ENCODE peak calls at places on chromosomes 13 and 19, in nine cellular contexts. One of them, this sample, is unnamed.

GRCh38 chr19:24062222-24062621 is 24.8 kb upstream of the ZNF254 start:
- DNase-seq in AG04449: no peak
- DNase-seq in Caco-2: no peak
- DNase-seq in breast epithelium: no peak
- DNase-seq in upper lobe of right lung: no peak
- DNase-seq in psoas muscle: no peak
- DNase-seq in cardiac fibroblast: no peak
- DNase-seq in astrocyte of the spinal cord: no peak
- DNase-seq in transverse colon: no peak
- DNase-seq in this sample: no peak

GRCh38 chr13:97715763-97716162 is 237.7 kb upstream of the IPO5 start:
- DNase-seq in AG04449: no peak
- DNase-seq in Caco-2: no peak
- DNase-seq in breast epithelium: no peak
- DNase-seq in upper lobe of right lung: no peak
- DNase-seq in psoas muscle: no peak
- DNase-seq in cardiac fibroblast: peak; percentile 2
- DNase-seq in astrocyte of the spinal cord: no peak
- DNase-seq in transverse colon: no peak
- DNase-seq in this sample: peak; percentile 26

GRCh38 chr19:19217110-19217509 is 5.4 kb downstream of the NCAN start:
- DNase-seq in AG04449: no peak
- DNase-seq in Caco-2: no peak
- DNase-seq in breast epithelium: no peak
- DNase-seq in upper lobe of right lung: no peak
- DNase-seq in psoas muscle: no peak
- DNase-seq in cardiac fibroblast: peak; percentile 49
- DNase-seq in astrocyte of the spinal cord: peak; percentile 14
- DNase-seq in transverse colon: no peak
- DNase-seq in this sample: peak; percentile 57

GRCh38 chr13:46124967-46125933 is 20.4 kb upstream of the CPB2 start:
- DNase-seq in AG04449: no peak
- DNase-seq in Caco-2: no peak
- DNase-seq in breast epithelium: no peak
- DNase-seq in upper lobe of right lung: no peak
- DNase-seq in psoas muscle: no peak
- DNase-seq in cardiac fibroblast: peak; percentile 13
- DNase-seq in astrocyte of the spinal cord: no peak
- DNase-seq in transverse colon: no peak
- DNase-seq in this sample: no peak

GRCh38 chr19:30830875-30831274 is 458.7 kb downstream of the ZNF536 start:
- DNase-seq in AG04449: no peak
- DNase-seq in Caco-2: no peak
- DNase-seq in breast epithelium: no peak
- DNase-seq in upper lobe of right lung: no peak
- DNase-seq in psoas muscle: no peak
- DNase-seq in cardiac fibroblast: no peak
- DNase-seq in astrocyte of the spinal cord: no peak
- DNase-seq in transverse colon: no peak
- DNase-seq in this sample: no peak

GRCh38 chr13:51380269-51380668 is 40.8 kb downstream of the SERPINE3 start:
- DNase-seq in AG04449: no peak
- DNase-seq in Caco-2: no peak
- DNase-seq in breast epithelium: no peak
- DNase-seq in upper lobe of right lung: no peak
- DNase-seq in psoas muscle: no peak
- DNase-seq in cardiac fibroblast: peak; percentile 59
- DNase-seq in astrocyte of the spinal cord: peak; percentile 47
- DNase-seq in transverse colon: no peak
- DNase-seq in this sample: peak; percentile 75

GRCh38 chr19:58372311-58373133 is 8.3 kb downstream of the ZNF837 start:
- DNase-seq in AG04449: no peak
- DNase-seq in Caco-2: peak; percentile 26
- DNase-seq in breast epithelium: no peak
- DNase-seq in upper lobe of right lung: no peak
- DNase-seq in psoas muscle: no peak
- DNase-seq in cardiac fibroblast: no peak
- DNase-seq in astrocyte of the spinal cord: no peak
- DNase-seq in transverse colon: no peak
- DNase-seq in this sample: no peak

GRCh38 chr19:1754651-1755466 is 1.6 kb downstream of the ONECUT3 start:
- DNase-seq in AG04449: no peak
- DNase-seq in Caco-2: no peak
- DNase-seq in breast epithelium: no peak
- DNase-seq in upper lobe of right lung: no peak
- DNase-seq in psoas muscle: no peak
- DNase-seq in cardiac fibroblast: peak; percentile 28
- DNase-seq in astrocyte of the spinal cord: no peak
- DNase-seq in transverse colon: no peak
- DNase-seq in this sample: no peak

GRCh38 chr13:46341112-46341711 is 45.8 kb downstream of the RUBCNL start:
- DNase-seq in AG04449: no peak
- DNase-seq in Caco-2: no peak
- DNase-seq in breast epithelium: no peak
- DNase-seq in upper lobe of right lung: no peak
- DNase-seq in psoas muscle: no peak
- DNase-seq in cardiac fibroblast: peak; percentile 92
- DNase-seq in astrocyte of the spinal cord: peak; percentile 90
- DNase-seq in transverse colon: no peak
- DNase-seq in this sample: peak; percentile 78

GRCh38 chr13:109644069-109644750 is 142.2 kb downstream of the IRS2 start:
- DNase-seq in AG04449: no peak
- DNase-seq in Caco-2: no peak
- DNase-seq in breast epithelium: no peak
- DNase-seq in upper lobe of right lung: no peak
- DNase-seq in psoas muscle: no peak
- DNase-seq in cardiac fibroblast: no peak
- DNase-seq in astrocyte of the spinal cord: no peak
- DNase-seq in transverse colon: no peak
- DNase-seq in this sample: no peak

GRCh38 chr13:113591750-113592149 is 7.2 kb downstream of the TFDP1 start:
- DNase-seq in AG04449: no peak
- DNase-seq in Caco-2: peak; percentile 17
- DNase-seq in breast epithelium: peak; percentile 12
- DNase-seq in upper lobe of right lung: peak; percentile 44
- DNase-seq in psoas muscle: no peak
- DNase-seq in cardiac fibroblast: no peak
- DNase-seq in astrocyte of the spinal cord: no peak
- DNase-seq in transverse colon: peak; percentile 1
- DNase-seq in this sample: no peak

GRCh38 chr19:41323430-41324125 is 13.6 kb downstream of the CCDC97 start:
- DNase-seq in AG04449: peak; percentile 86
- DNase-seq in Caco-2: no peak
- DNase-seq in breast epithelium: no peak
- DNase-seq in upper lobe of right lung: no peak
- DNase-seq in psoas muscle: peak; percentile 81
- DNase-seq in cardiac fibroblast: peak; percentile 95
- DNase-seq in astrocyte of the spinal cord: peak; percentile 99
- DNase-seq in transverse colon: peak; percentile 51
- DNase-seq in this sample: peak; percentile 98

GRCh38 chr13:113906566-113906965 is 42.7 kb upstream of the GAS6 start:
- DNase-seq in AG04449: no peak
- DNase-seq in Caco-2: no peak
- DNase-seq in breast epithelium: peak; percentile 41
- DNase-seq in upper lobe of right lung: no peak
- DNase-seq in psoas muscle: no peak
- DNase-seq in cardiac fibroblast: no peak
- DNase-seq in astrocyte of the spinal cord: no peak
- DNase-seq in transverse colon: no peak
- DNase-seq in this sample: no peak

GRCh38 chr13:36879218-36879938 is 40.7 kb downstream of the SMAD9 start:
- DNase-seq in AG04449: no peak
- DNase-seq in Caco-2: no peak
- DNase-seq in breast epithelium: no peak
- DNase-seq in upper lobe of right lung: peak; percentile 67
- DNase-seq in psoas muscle: no peak
- DNase-seq in cardiac fibroblast: no peak
- DNase-seq in astrocyte of the spinal cord: no peak
- DNase-seq in transverse colon: no peak
- DNase-seq in this sample: no peak

GRCh38 chr19:36771275-36772231 is 1.1 kb downstream of the ZNF850 start:
- DNase-seq in AG04449: peak; percentile 42
- DNase-seq in Caco-2: peak; percentile 79
- DNase-seq in breast epithelium: peak; percentile 73
- DNase-seq in upper lobe of right lung: no peak
- DNase-seq in psoas muscle: peak; percentile 54
- DNase-seq in cardiac fibroblast: peak; percentile 92
- DNase-seq in astrocyte of the spinal cord: peak; percentile 89
- DNase-seq in transverse colon: peak; percentile 36
- DNase-seq in this sample: peak; percentile 96

GRCh38 chr13:100625447-100625846 is 36.9 kb upstream of the GGACT start:
- DNase-seq in AG04449: no peak
- DNase-seq in Caco-2: no peak
- DNase-seq in breast epithelium: no peak
- DNase-seq in upper lobe of right lung: no peak
- DNase-seq in psoas muscle: no peak
- DNase-seq in cardiac fibroblast: no peak
- DNase-seq in astrocyte of the spinal cord: no peak
- DNase-seq in transverse colon: no peak
- DNase-seq in this sample: no peak

GRCh38 chr13:69324109-69324886 is 783.3 kb upstream of the ATXN8OS start:
- DNase-seq in AG04449: no peak
- DNase-seq in Caco-2: no peak
- DNase-seq in breast epithelium: no peak
- DNase-seq in upper lobe of right lung: no peak
- DNase-seq in psoas muscle: no peak
- DNase-seq in cardiac fibroblast: peak; percentile 1
- DNase-seq in astrocyte of the spinal cord: peak; percentile 35
- DNase-seq in transverse colon: no peak
- DNase-seq in this sample: peak; percentile 28

GRCh38 chr19:47447470-47448359 is 24.0 kb downstream of the SLC8A2 start:
- DNase-seq in AG04449: no peak
- DNase-seq in Caco-2: peak; percentile 64
- DNase-seq in breast epithelium: no peak
- DNase-seq in upper lobe of right lung: peak; percentile 79
- DNase-seq in psoas muscle: peak; percentile 37
- DNase-seq in cardiac fibroblast: peak; percentile 47
- DNase-seq in astrocyte of the spinal cord: peak; percentile 15
- DNase-seq in transverse colon: peak; percentile 41
- DNase-seq in this sample: no peak
- H3K4me3 ChIP-seq in AG04449: peak overlapping the region; percentile 20
- H3K4me3 ChIP-seq in Caco-2: no peak overlapping the region
- H3K4me3 ChIP-seq in breast epithelium: peak overlapping the region; percentile 64
- H3K4me3 ChIP-seq in upper lobe of right lung: no peak overlapping the region
- H3K4me3 ChIP-seq in psoas muscle: peak overlapping the region; percentile 15
- H3K4me3 ChIP-seq in cardiac fibroblast: no peak overlapping the region
- H3K4me3 ChIP-seq in astrocyte of the spinal cord: no peak overlapping the region
- H3K4me3 ChIP-seq in transverse colon: no peak overlapping the region
- H3K4me3 ChIP-seq in this sample: no peak overlapping the region

DNA sequence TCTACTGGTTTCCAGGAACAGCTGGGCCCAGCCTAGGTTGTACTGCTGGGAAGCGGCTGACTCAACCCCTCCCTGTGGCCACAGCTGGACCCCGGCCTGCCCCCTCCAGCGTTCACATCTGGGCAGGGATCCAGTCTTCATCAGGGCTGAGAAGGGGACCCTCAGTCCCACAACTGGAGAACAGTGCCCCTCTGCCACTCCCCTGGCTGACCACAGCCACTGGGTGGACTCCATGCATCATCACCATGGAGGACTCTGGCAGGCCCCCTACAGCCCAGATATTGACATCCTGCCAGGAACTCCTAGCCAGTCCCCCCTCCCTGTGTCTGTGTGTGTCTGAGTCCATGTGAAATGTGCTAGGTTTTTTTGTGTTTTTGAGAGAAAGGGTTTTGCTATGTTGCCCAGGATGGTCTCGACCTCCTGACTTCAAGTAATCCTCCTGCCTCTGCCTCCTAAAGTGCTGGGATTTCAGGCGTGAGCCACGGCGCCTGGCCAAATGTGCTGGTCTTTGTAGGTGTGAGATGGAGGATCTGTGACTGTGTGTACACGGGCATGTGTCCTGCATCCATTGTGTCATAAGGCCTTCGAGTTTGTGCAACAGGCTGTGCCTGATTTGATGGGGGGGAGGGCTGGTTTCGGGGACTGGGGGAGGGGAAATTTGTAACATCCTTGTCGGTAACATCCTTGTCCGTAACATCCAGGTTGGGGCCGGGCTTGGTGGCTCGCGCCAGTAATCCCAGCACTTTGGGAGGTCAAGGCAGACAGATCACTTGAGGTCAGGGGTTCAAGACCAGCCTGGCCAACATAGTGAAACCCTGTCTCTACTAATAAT is 4.0 kb upstream of the HOOK2 start:
- DNase-seq in AG04449: no peak
- DNase-seq in Caco-2: no peak
- DNase-seq in breast epithelium: no peak
- DNase-seq in upper lobe of right lung: no peak
- DNase-seq in psoas muscle: peak; percentile 75
- DNase-seq in cardiac fibroblast: peak; percentile 90
- DNase-seq in astrocyte of the spinal cord: peak; percentile 95
- DNase-seq in transverse colon: peak; percentile 46
- DNase-seq in this sample: peak; percentile 97
- TF ChIP-seq CTCF in AG04449: peak; percentile 8
- TF ChIP-seq CTCF in Caco-2: no peak
- TF ChIP-seq CTCF in breast epithelium: no peak
- TF ChIP-seq CTCF in upper lobe of right lung: no peak
- TF ChIP-seq CTCF in psoas muscle: no peak
- TF ChIP-seq CTCF in cardiac fibroblast: peak; percentile 0
- TF ChIP-seq CTCF in astrocyte of the spinal cord: no peak
- TF ChIP-seq CTCF in transverse colon: no peak
- TF ChIP-seq CTCF in this sample: peak; percentile 11

DNA sequence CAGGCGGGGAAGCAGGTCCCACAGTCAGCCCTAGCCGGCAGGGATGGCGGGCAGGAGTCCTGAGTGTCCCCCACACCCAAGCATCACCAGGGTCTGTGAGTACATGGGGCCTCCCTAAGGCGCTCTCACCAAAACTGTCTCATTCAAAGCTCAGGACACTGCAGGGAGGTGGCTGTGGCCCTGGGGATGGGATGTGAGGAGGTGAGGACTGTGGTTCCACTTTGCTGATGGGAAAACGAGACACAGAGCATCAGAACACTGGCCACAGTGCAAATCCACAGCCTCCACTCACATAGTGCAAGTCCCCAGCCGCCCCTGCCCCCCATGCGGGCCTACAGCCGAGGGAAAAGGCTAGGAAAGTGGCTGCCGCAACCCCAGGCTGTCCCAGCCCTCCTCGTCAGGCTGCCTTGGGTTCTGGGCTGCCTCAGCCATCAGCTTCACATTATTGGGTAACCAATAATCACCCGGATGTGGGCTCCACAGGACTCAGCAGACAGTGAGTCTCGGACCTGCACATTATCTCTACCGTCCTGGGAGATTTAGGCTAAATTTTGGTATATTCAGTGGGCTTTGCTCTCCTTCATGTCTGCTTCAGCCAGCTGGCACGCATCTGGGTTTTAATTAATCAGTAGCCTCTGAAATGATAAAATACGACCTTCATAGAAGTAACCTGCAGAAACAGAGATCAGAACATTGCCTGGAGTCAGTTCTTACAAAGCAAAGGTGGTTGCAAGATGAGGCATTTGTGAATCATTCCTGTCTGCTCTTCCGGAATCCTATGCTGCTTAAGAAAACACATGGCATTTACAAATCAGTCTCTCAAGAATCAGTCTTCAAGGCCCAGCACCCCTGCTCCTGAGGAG is 77.0 kb downstream of the SOX1 start:
- DNase-seq in AG04449: no peak
- DNase-seq in Caco-2: no peak
- DNase-seq in breast epithelium: peak; percentile 41
- DNase-seq in upper lobe of right lung: peak; percentile 56
- DNase-seq in psoas muscle: no peak
- DNase-seq in cardiac fibroblast: no peak
- DNase-seq in astrocyte of the spinal cord: no peak
- DNase-seq in transverse colon: no peak
- DNase-seq in this sample: no peak
- H3K4me3 ChIP-seq in AG04449: no peak overlapping the region
- H3K4me3 ChIP-seq in Caco-2: no peak overlapping the region
- H3K4me3 ChIP-seq in breast epithelium: no peak overlapping the region
- H3K4me3 ChIP-seq in upper lobe of right lung: no peak overlapping the region
- H3K4me3 ChIP-seq in psoas muscle: no peak overlapping the region
- H3K4me3 ChIP-seq in cardiac fibroblast: no peak overlapping the region
- H3K4me3 ChIP-seq in astrocyte of the spinal cord: no peak overlapping the region
- H3K4me3 ChIP-seq in transverse colon: no peak overlapping the region
- H3K4me3 ChIP-seq in this sample: no peak overlapping the region

GRCh38 chr19:13937479-13938360 is 497 bp downstream of the PODNL1 start:
- DNase-seq in AG04449: no peak
- DNase-seq in Caco-2: no peak
- DNase-seq in breast epithelium: no peak
- DNase-seq in upper lobe of right lung: no peak
- DNase-seq in psoas muscle: peak; percentile 14
- DNase-seq in cardiac fibroblast: no peak
- DNase-seq in astrocyte of the spinal cord: no peak
- DNase-seq in transverse colon: no peak
- DNase-seq in this sample: no peak
- TF ChIP-seq CTCF in AG04449: no peak
- TF ChIP-seq CTCF in Caco-2: no peak
- TF ChIP-seq CTCF in breast epithelium: no peak
- TF ChIP-seq CTCF in upper lobe of right lung: no peak
- TF ChIP-seq CTCF in psoas muscle: no peak
- TF ChIP-seq CTCF in cardiac fibroblast: no peak
- TF ChIP-seq CTCF in astrocyte of the spinal cord: no peak
- TF ChIP-seq CTCF in transverse colon: no peak
- TF ChIP-seq CTCF in this sample: no peak

This sample was measured in choroid plexus epithelial cell.